ENCODE peak calls at places on chromosomes 2 and 18, in four cellular contexts. One of them, this sample, is unnamed.
A peak's percentile ranks its signal among the peaks of the same experiment; 100 is the strongest.

GRCh38 chr2:234444888-234445287 is 52.0 kb downstream of the ARL4C start:
- DNase-seq in HepG2: no peak
- DNase-seq in IMR-90: peak; percentile 98
- DNase-seq in K562: no peak
- DNase-seq in this sample: no peak

GRCh38 chr2:197433770-197434438 is 924 bp downstream of the SF3B1 start:
- DNase-seq in IMR-90: peak; percentile 13
- DNase-seq in K562: no peak
- DNase-seq in HepG2: no peak
- DNase-seq in this sample: no peak

GRCh38 chr2:37232131-37232933 is 874 bp downstream of the NDUFAF7 start:
- DNase-seq in IMR-90: peak; percentile 27
- DNase-seq in HepG2: peak; percentile 12
- DNase-seq in K562: peak; percentile 18
- DNase-seq in this sample: peak; percentile 48

GRCh38 chr2:169640104-169640503 is 54.1 kb downstream of the CFAP210 start:
- DNase-seq in K562: no peak
- DNase-seq in IMR-90: no peak
- DNase-seq in HepG2: peak; percentile 66
- DNase-seq in this sample: no peak

GRCh38 chr2:147937744-147938349 is 82.7 kb downstream of the ORC4 start:
- DNase-seq in K562: peak; percentile 42
- DNase-seq in HepG2: peak; percentile 40
- DNase-seq in IMR-90: peak; percentile 40
- DNase-seq in this sample: no peak

GRCh38 chr2:133525751-133526467 is 42.4 kb downstream of the NCKAP5 start:
- DNase-seq in IMR-90: no peak
- DNase-seq in HepG2: no peak
- DNase-seq in K562: no peak
- DNase-seq in this sample: no peak

GRCh38 chr2:198807131-198807530 is 650.6 kb downstream of the SATB2 start:
- DNase-seq in HepG2: no peak
- DNase-seq in K562: no peak
- DNase-seq in IMR-90: peak; percentile 7
- DNase-seq in this sample: no peak

GRCh38 chr2:33791625-33792024 is 192.5 kb upstream of the FAM98A start:
- DNase-seq in K562: no peak
- DNase-seq in IMR-90: peak; percentile 73
- DNase-seq in HepG2: no peak
- DNase-seq in this sample: peak; percentile 33

GRCh38 chr18:26051845-26052244 is 38.6 kb downstream of the SS18 start:
- DNase-seq in IMR-90: no peak
- DNase-seq in HepG2: no peak
- DNase-seq in K562: no peak
- DNase-seq in this sample: no peak

GRCh38 chr2:102473020-102473419 is at the start of gene SLC9A4:
- DNase-seq in IMR-90: peak; percentile 36
- DNase-seq in HepG2: peak; percentile 52
- DNase-seq in K562: peak; percentile 60
- DNase-seq in this sample: peak; percentile 51

GRCh38 chr18:57004366-57005121 is 142.3 kb upstream of the BOD1L2 start:
- DNase-seq in K562: no peak
- DNase-seq in IMR-90: peak; percentile 76
- DNase-seq in HepG2: peak; percentile 27
- DNase-seq in this sample: no peak

GRCh38 chr2:20457027-20457426 is 10.2 kb downstream of the RHOB start:
- DNase-seq in IMR-90: peak; percentile 65
- DNase-seq in K562: no peak
- DNase-seq in HepG2: no peak
- DNase-seq in this sample: no peak
- TF ChIP-seq CEBPB in IMR-90: no peak
- TF ChIP-seq CEBPB in K562: no peak
- TF ChIP-seq CEBPB in HepG2: no peak
- TF ChIP-seq CEBPB in this sample: no peak

GRCh38 chr18:12015697-12016062 is 34.4 kb downstream of the IMPA2 start:
- DNase-seq in HepG2: no peak
- DNase-seq in K562: no peak
- DNase-seq in IMR-90: peak; percentile 72
- DNase-seq in this sample: no peak
- TF ChIP-seq RFX5 in HepG2: no peak
- TF ChIP-seq RFX5 in K562: no peak
- TF ChIP-seq RFX5 in IMR-90: no peak
- TF ChIP-seq RFX5 in this sample: no peak

GRCh38 chr2:112096098-112096497 is 41.0 kb downstream of the TMEM87B start:
- DNase-seq in HepG2: no peak
- DNase-seq in K562: no peak
- DNase-seq in IMR-90: no peak
- DNase-seq in this sample: no peak
- TF ChIP-seq CEBPB in HepG2: no peak
- TF ChIP-seq CEBPB in K562: no peak
- TF ChIP-seq CEBPB in IMR-90: no peak
- TF ChIP-seq CEBPB in this sample: no peak

DNA sequence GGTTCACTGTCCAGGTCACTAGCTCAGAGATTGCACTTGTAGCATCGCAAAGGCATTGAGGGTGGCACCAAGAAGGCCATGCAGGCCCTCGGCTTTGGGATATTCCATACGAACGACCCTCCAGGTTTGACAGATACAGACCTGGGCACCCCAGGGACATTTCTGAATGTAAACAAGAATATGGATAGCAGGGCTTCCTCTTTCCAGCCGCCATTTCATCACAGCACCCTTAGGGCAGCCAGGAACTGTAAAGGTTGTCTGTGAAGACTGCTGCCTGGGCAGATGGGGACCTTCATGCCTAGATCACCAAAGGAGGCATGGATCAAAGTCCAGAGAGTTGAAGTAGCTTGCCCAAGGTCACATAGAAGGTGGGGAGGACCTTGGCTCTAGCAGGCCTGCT is 70.5 kb downstream of the ACTR2 start:
- DNase-seq in K562: no peak
- DNase-seq in HepG2: no peak
- DNase-seq in IMR-90: no peak
- DNase-seq in this sample: no peak
- TF ChIP-seq RFX5 in K562: no peak
- TF ChIP-seq RFX5 in HepG2: no peak
- TF ChIP-seq RFX5 in IMR-90: no peak
- TF ChIP-seq RFX5 in this sample: no peak

DNA sequence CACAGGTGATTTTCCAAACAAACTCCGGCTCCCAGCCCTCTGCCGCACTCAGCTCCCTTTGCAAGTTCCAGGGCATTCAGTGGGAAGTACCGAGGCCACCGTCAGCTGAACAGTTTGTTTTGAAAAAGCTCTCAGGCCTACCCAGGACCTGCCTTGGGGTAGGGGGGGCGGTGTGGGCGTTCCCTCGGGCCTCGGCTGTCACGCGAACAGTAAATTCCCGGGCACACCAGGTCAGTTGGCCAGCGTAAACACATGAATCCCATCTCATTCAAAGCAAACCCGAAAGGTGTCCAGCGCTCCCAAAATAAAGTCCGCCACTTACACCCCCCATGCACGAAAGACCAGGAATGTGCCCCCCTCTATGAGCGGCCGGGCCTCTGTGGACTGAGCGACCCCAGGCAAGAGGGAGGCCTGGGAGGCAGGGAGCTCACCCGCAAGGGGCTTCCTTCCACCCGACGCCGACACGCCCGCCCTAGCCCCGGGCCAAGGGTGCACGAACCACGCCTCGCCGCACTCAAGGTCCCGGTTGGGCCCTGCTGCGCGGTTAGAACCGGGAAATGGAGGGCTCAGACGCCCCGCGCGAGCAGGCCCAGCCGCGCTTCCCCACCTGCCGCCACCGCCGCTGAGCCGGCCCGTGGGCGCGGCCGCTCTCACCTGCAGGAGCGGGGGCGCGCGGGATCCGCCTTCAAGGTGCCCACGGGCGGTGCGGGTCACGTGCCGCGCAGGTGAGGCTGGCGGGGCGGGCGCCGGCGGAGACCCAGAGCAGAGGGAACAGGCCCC is at the start of gene WDSUB1:
- DNase-seq in IMR-90: peak; percentile 71
- DNase-seq in HepG2: peak; percentile 74
- DNase-seq in K562: peak; percentile 76
- DNase-seq in this sample: peak; percentile 39
- TF ChIP-seq CEBPB in IMR-90: no peak
- TF ChIP-seq CEBPB in HepG2: no peak
- TF ChIP-seq CEBPB in K562: no peak
- TF ChIP-seq CEBPB in this sample: no peak

This sample was measured in A549.